ENCODE peak calls at places on chromosomes 2 and 18, in nine cellular contexts. U is GM23248, K is PC-3, Z is K562, G is astrocyte, Y is fibroblast of lung, W is endothelial cell of umbilical vein, I is SK-N-MC, O is SK-N-SH. D is an unnamed sample.

GRCh38 chr2:162524849-162525248 is 180.9 kb downstream of the GCA start:
- DNase-seq in G (no peak), K (no peak), W (no peak), Z (no peak), I (no peak), Y (no peak), U (no peak), O (no peak), D (no peak)

GRCh38 chr18:2147866-2148265 is 423.4 kb downstream of the METTL4 start:
- DNase-seq in O (no peak), Z (no peak), K (peak), W (no peak), I (no peak), G (peak), U (no peak), Y (peak), D (peak)

GRCh38 chr2:196176142-196176738 is 4.9 kb upstream of the STK17B start:
- DNase-seq in K (no peak), U (no peak), I (no peak), O (no peak), Y (no peak), W (no peak), Z (no peak), G (no peak), D (no peak)

GRCh38 chr18:58567453-58568196 is 61.3 kb downstream of the ALPK2 start:
- DNase-seq in W (no peak), I (no peak), Y (peak), U (peak), O (no peak), K (peak), Z (no peak), G (peak), D (peak)

GRCh38 chr18:3675446-3675845 is 225.5 kb downstream of the TGIF1 start:
- DNase-seq in G (no peak), O (no peak), Y (no peak), W (no peak), K (peak), Z (no peak), U (peak), I (no peak), D (no peak)

GRCh38 chr18:13318644-13319501 is 100.3 kb downstream of the LDLRAD4 start:
- DNase-seq in G (no peak), U (no peak), I (no peak), Z (no peak), O (no peak), W (no peak), K (no peak), Y (no peak), D (no peak)

GRCh38 chr2:172701250-172701649 is 34.4 kb upstream of the RAPGEF4 start:
- DNase-seq in K (peak), Z (no peak), U (peak), I (no peak), G (peak), Y (peak), W (peak), O (no peak), D (peak)

GRCh38 chr2:15588329-15588919 is 3.2 kb upstream of the DDX1 start:
- DNase-seq in O (peak), Z (peak), I (no peak), K (peak), Y (peak), G (peak), U (peak), W (peak), D (no peak)

GRCh38 chr2:191382801-191383200 is 137.6 kb downstream of the MYO1B start:
- DNase-seq in O (no peak), G (no peak), K (peak), W (peak), U (peak), I (no peak), Y (peak), Z (no peak), D (no peak)

GRCh38 chr2:219158586-219158985 is 2.0 kb downstream of the NHEJ1 start:
- DNase-seq in I (no peak), K (peak), W (no peak), G (no peak), O (no peak), Z (no peak), Y (no peak), U (peak), D (no peak)

GRCh38 chr2:120867290-120868231 is 131.9 kb downstream of the GLI2 start:
- DNase-seq in O (peak), K (peak), Z (peak), I (no peak), W (peak), U (peak), Y (peak), G (peak), D (no peak)

GRCh38 chr2:181988154-181988924 is 2.7 kb downstream of the PPP1R1C start:
- DNase-seq in U (no peak), O (no peak), Z (no peak), I (no peak), Y (no peak), W (no peak), K (peak), G (no peak), D (no peak)

GRCh38 chr18:2853173-2853925 is 6.5 kb downstream of the EMILIN2 start:
- DNase-seq in O (no peak), G (no peak), Y (no peak), K (no peak), W (no peak), I (no peak), Z (no peak), U (no peak), D (no peak)

GRCh38 chr2:200615247-200615646 is 29.4 kb downstream of the AOX1 start:
- DNase-seq in Z (no peak), O (no peak), U (peak), I (no peak), Y (peak), K (peak), W (peak), G (peak), D (no peak)

GRCh38 chr2:47190188-47190818 is 35.2 kb upstream of the STPG4 start:
- DNase-seq in U (peak), W (peak), I (no peak), Y (no peak), K (peak), O (no peak), Z (no peak), G (peak), D (no peak)

GRCh38 chr18:2959341-2959740 is 53.6 kb downstream of the LPIN2 start:
- DNase-seq in K (no peak), U (no peak), O (no peak), Y (no peak), Z (no peak), I (no peak), G (no peak), W (no peak), D (no peak)

GRCh38 chr18:57585846-57586242 is 658 bp downstream of the FECH start:
- DNase-seq in W (no peak), O (no peak), U (no peak), Y (no peak), G (no peak), Z (peak), K (no peak), I (no peak), D (no peak)

GRCh38 chr2:180980943-180981898 is 816 bp downstream of the UBE2E3 start:
- DNase-seq in O (no peak), I (no peak), Z (no peak), K (peak), Y (peak), W (peak), G (peak), U (peak), D (no peak)

GRCh38 chr2:191010887-191011885 is 2.8 kb downstream of the STAT1 start:
- DNase-seq in Y (no peak), I (no peak), K (no peak), O (no peak), G (no peak), U (peak), Z (no peak), W (no peak), D (no peak)

GRCh38 chr2:172408143-172408766 is 19.1 kb upstream of the ITGA6 start:
- DNase-seq in W (peak), U (no peak), Z (no peak), Y (no peak), K (peak), O (no peak), G (no peak), I (no peak), D (peak)

GRCh38 chr2:138948070-138948539 is 167.9 kb upstream of the NXPH2 start:
- DNase-seq in Y (peak), Z (no peak), U (peak), K (peak), I (peak), G (peak), W (peak), O (no peak), D (peak)

GRCh38 chr2:12807907-12808810 is 91.4 kb downstream of the TRIB2 start:
- DNase-seq in O (no peak), I (no peak), K (no peak), U (peak), G (no peak), Y (no peak), W (peak), Z (no peak), D (no peak)

GRCh38 chr2:165725421-165725820 is 68.6 kb downstream of the GALNT3 start:
- DNase-seq in W (peak), U (peak), Z (no peak), G (peak), K (peak), Y (peak), I (no peak), O (no peak), D (peak)

GRCh38 chr2:128281852-128282245 is 36.8 kb downstream of the HS6ST1 start:
- DNase-seq in K (no peak), U (no peak), Z (no peak), O (no peak), I (no peak), G (no peak), W (no peak), Y (no peak), D (no peak)

GRCh38 chr18:48885266-48885950 is 65.4 kb downstream of the SMAD7 start:
- DNase-seq in U (no peak), I (no peak), Y (no peak), G (no peak), Z (no peak), O (no peak), K (no peak), W (no peak), D (no peak)

GRCh38 chr18:59961086-59961485 is 61.3 kb downstream of the PMAIP1 start:
- DNase-seq in I (no peak), Y (no peak), K (no peak), U (no peak), G (no peak), O (no peak), Z (no peak), W (no peak), D (no peak)

GRCh38 chr2:230893881-230894781 is 29.4 kb downstream of the ITM2C start:
- DNase-seq in U (peak), Z (no peak), W (no peak), I (no peak), G (no peak), K (no peak), Y (no peak), O (no peak), D (no peak)

GRCh38 chr18:5421981-5422380 is 121.8 kb downstream of the EPB41L3 start:
- DNase-seq in K (no peak), U (no peak), I (no peak), Y (no peak), O (no peak), G (no peak), W (no peak), Z (no peak), D (no peak)

GRCh38 chr2:206790311-206790935 is 25.0 kb downstream of the FASTKD2 start:
- DNase-seq in Y (no peak), O (no peak), U (peak), W (no peak), G (peak), Z (no peak), I (no peak), K (no peak), D (no peak)

GRCh38 chr2:43576983-43577892 is 18.6 kb downstream of the THADA start:
- DNase-seq in I (no peak), O (peak), U (peak), W (peak), Z (peak), Y (peak), G (peak), K (peak), D (no peak)

GRCh38 chr2:230947908-230948365 is 22.9 kb upstream of the GPR55 start:
- DNase-seq in Z (no peak), O (no peak), K (no peak), U (no peak), W (no peak), I (no peak), Y (no peak), G (no peak), D (no peak)

GRCh38 chr2:27627963-27628766 is 647 bp downstream of the CCDC121 start:
- DNase-seq in G (peak), W (peak), Z (no peak), U (peak), K (peak), I (no peak), O (no peak), Y (peak), D (peak)

GRCh38 chr2:72561621-72562318 is 264.1 kb downstream of the EXOC6B start:
- DNase-seq in U (peak), Y (peak), Z (no peak), I (no peak), G (peak), K (no peak), W (peak), O (no peak), D (no peak)

GRCh38 chr2:66301073-66301766 is 133.7 kb upstream of the MEIS1 start:
- DNase-seq in G (peak), U (peak), O (no peak), W (no peak), Z (no peak), I (no peak), K (no peak), Y (peak), D (no peak)

GRCh38 chr2:161625314-161625919 is 1.2 kb downstream of the SLC4A10 start:
- DNase-seq in W (no peak), Z (no peak), U (no peak), I (no peak), G (no peak), Y (no peak), K (no peak), O (no peak), D (no peak)

GRCh38 chr2:88177556-88177955 is 7.4 kb downstream of the THNSL2 start:
- DNase-seq in K (no peak), G (peak), Z (no peak), U (no peak), W (no peak), I (no peak), O (no peak), Y (no peak), D (no peak)
- H3K9ac ChIP-seq in K (no peak), G (no peak), Z (no peak), U (no peak), W (no peak), I (no peak), O (no peak), Y (no peak), D (no peak)

GRCh38 chr18:77091366-77091765 is 41.2 kb downstream of the MBP start:
- DNase-seq in Z (no peak), G (no peak), W (no peak), I (no peak), Y (no peak), O (no peak), K (no peak), U (no peak), D (no peak)

GRCh38 chr18:77090546-77091200 is 41.9 kb downstream of the MBP start:
- DNase-seq in U (no peak), Z (no peak), W (no peak), G (no peak), I (no peak), Y (no peak), K (no peak), O (no peak), D (no peak)

GRCh38 chr18:77087391-77088141 is 45.0 kb downstream of the MBP start:
- DNase-seq in I (no peak), G (peak), U (peak), Y (peak), K (no peak), O (no peak), Z (no peak), W (peak), D (no peak)

GRCh38 chr18:77088977-77089795 is 43.4 kb downstream of the MBP start:
- DNase-seq in O (no peak), W (no peak), Y (no peak), U (no peak), Z (no peak), I (no peak), G (no peak), K (peak), D (peak)

GRCh38 chr18:77089796-77090285 is 42.7 kb downstream of the MBP start:
- DNase-seq in U (no peak), Z (no peak), Y (no peak), G (no peak), W (no peak), I (no peak), O (no peak), K (no peak), D (no peak)
- H3K27ac ChIP-seq in U (no peak), Z (no peak), Y (no peak), G (no peak), W (no peak), I (no peak), O (no peak), K (peak), D (peak)

DNA sequence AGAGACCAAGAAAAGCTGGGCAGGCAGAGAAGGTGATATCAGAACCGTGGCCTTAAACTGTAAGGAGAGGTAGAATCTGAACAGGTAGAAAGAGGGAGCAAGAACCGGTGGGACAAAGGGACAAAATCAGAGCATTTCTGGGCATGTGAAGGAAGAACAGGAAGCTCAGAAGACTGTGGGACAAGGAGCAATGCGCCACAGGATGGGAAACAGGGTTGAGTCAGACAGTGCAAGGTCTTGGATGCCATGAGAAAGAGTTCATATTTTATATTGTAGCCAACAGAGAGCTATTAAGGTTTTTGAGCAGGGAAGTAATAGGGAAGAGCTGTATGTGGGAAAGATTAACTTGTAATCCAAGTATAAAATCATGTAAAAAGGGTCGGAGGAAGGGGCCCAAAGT is 106.4 kb upstream of the UGP2 start:
- DNase-seq in Z (no peak), I (no peak), W (peak), O (no peak), U (peak), G (peak), Y (peak), K (peak), D (no peak)
- H3K4me3 ChIP-seq in Z (no peak), I (no peak), W (no peak), O (no peak), U (no peak), G (no peak), Y (no peak), K (no peak), D (no peak)

GRCh38 chr2:96822786-96823185 is 6.7 kb downstream of the CNNM3 start:
- DNase-seq in U (no peak), W (no peak), I (no peak), G (no peak), O (no peak), K (no peak), Y (no peak), Z (no peak), D (no peak)
- H3K9ac ChIP-seq in U (no peak), W (no peak), I (no peak), G (no peak), O (no peak), K (no peak), Y (no peak), Z (peak), D (no peak)

DNA sequence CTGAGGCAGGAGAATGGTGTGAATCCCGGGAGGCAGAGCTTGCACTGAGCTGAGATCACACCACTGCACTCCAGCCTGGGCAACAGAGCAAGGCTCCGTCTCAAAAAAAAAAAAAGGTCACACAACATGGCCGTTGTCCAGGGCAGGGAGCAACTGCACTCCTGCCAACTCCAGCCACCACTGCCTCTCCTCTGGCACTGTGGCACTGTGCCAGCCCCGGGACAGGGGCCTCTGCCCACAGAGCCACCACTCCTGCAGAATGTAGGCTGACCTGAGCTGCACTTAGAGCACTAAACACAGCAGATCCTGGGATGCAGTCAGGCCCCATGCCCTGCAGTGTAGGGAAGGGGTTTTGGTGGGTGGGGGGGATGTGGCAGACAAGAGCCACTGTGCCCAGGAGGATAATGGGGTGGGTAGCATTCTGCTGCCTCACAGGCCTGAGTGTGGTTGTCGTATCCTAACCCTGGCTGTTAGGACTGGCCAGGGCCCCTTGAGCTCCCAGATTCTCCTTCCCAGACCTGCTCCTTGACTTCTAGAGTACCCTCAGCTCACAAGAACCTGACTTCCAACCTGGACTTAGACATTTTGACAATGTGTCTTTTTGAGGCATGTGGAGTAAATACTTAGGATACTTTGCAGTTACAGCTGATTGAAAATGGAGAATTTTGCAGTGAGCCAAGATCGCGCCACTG is 69.4 kb upstream of the SH3RF3 start:
- DNase-seq in W (no peak), Z (no peak), K (no peak), I (no peak), G (no peak), Y (no peak), U (no peak), O (peak), D (no peak)
- H3K27ac ChIP-seq in W (no peak), Z (no peak), K (no peak), I (no peak), G (no peak), Y (no peak), U (no peak), O (no peak), D (no peak)

GRCh38 chr2:239381709-239382134 is 19.1 kb downstream of the HDAC4 start:
- DNase-seq in O (peak), U (no peak), K (no peak), I (no peak), W (no peak), Z (no peak), Y (no peak), G (no peak), D (no peak)
- H3K4me3 ChIP-seq in O (no peak), U (no peak), K (no peak), I (no peak), W (no peak), Z (no peak), Y (no peak), G (no peak), D (no peak)

D was measured in keratinocyte.